ENCODE peak calls at places on chromosome 19, in four cellular contexts. One of them, this sample, is unnamed.

GRCh38 chr19:1220452-1221037 is 15.0 kb downstream of the STK11 start:
- DNase-seq in AG09319: no peak
- DNase-seq in activated B cell treated with CpG ODN at 0.5 μM for 24 hours: no peak
- DNase-seq in Peyer's patch: no peak
- DNase-seq in this sample: no peak

GRCh38 chr19:45496349-45496953 is 396 bp downstream of the RTN2 start:
- DNase-seq in activated B cell treated with CpG ODN at 0.5 μM for 24 hours: peak
- DNase-seq in Peyer's patch: no peak
- DNase-seq in AG09319: no peak
- DNase-seq in this sample: peak

GRCh38 chr19:27815985-27816384 is 1397.0 kb downstream of the UQCRFS1 start:
- DNase-seq in AG09319: no peak
- DNase-seq in Peyer's patch: no peak
- DNase-seq in activated B cell treated with CpG ODN at 0.5 μM for 24 hours: no peak
- DNase-seq in this sample: no peak

GRCh38 chr19:6038634-6039405 is 60.9 kb upstream of the RANBP3 start:
- DNase-seq in AG09319: no peak
- DNase-seq in Peyer's patch: no peak
- DNase-seq in activated B cell treated with CpG ODN at 0.5 μM for 24 hours: no peak
- DNase-seq in this sample: no peak

GRCh38 chr19:19866599-19867248 is 1.0 kb downstream of the ZNF253 start:
- DNase-seq in activated B cell treated with CpG ODN at 0.5 μM for 24 hours: peak
- DNase-seq in Peyer's patch: peak
- DNase-seq in AG09319: no peak
- DNase-seq in this sample: peak

GRCh38 chr19:43532962-43533545 is at the start of gene ZNF575:
- DNase-seq in Peyer's patch: peak
- DNase-seq in activated B cell treated with CpG ODN at 0.5 μM for 24 hours: peak
- DNase-seq in AG09319: peak
- DNase-seq in this sample: peak

GRCh38 chr19:35449347-35450043 is 1.4 kb downstream of the FFAR2 start:
- DNase-seq in activated B cell treated with CpG ODN at 0.5 μM for 24 hours: no peak
- DNase-seq in AG09319: no peak
- DNase-seq in Peyer's patch: no peak
- DNase-seq in this sample: no peak

GRCh38 chr19:45599286-45599685 is 2.7 kb downstream of the GPR4 start:
- DNase-seq in Peyer's patch: no peak
- DNase-seq in AG09319: no peak
- DNase-seq in activated B cell treated with CpG ODN at 0.5 μM for 24 hours: no peak
- DNase-seq in this sample: no peak

GRCh38 chr19:54094601-54095000 is 6.0 kb downstream of the OSCAR start:
- DNase-seq in AG09319: no peak
- DNase-seq in Peyer's patch: no peak
- DNase-seq in activated B cell treated with CpG ODN at 0.5 μM for 24 hours: no peak
- DNase-seq in this sample: no peak

GRCh38 chr19:6730941-6731670 is 6.3 kb downstream of the GPR108 start:
- DNase-seq in activated B cell treated with CpG ODN at 0.5 μM for 24 hours: no peak
- DNase-seq in Peyer's patch: no peak
- DNase-seq in AG09319: no peak
- DNase-seq in this sample: no peak

GRCh38 chr19:7505682-7506384 is 10.1 kb upstream of the ZNF358 start:
- DNase-seq in activated B cell treated with CpG ODN at 0.5 μM for 24 hours: no peak
- DNase-seq in Peyer's patch: no peak
- DNase-seq in AG09319: no peak
- DNase-seq in this sample: peak

GRCh38 chr19:39499082-39499642 is 415 bp downstream of the DLL3 start:
- DNase-seq in AG09319: no peak
- DNase-seq in Peyer's patch: no peak
- DNase-seq in activated B cell treated with CpG ODN at 0.5 μM for 24 hours: peak
- DNase-seq in this sample: peak

GRCh38 chr19:17627161-17627560 is 61.0 kb downstream of the UNC13A start:
- DNase-seq in AG09319: no peak
- DNase-seq in Peyer's patch: no peak
- DNase-seq in activated B cell treated with CpG ODN at 0.5 μM for 24 hours: no peak
- DNase-seq in this sample: no peak

GRCh38 chr19:54317108-54317964 is 4.4 kb upstream of the LILRA5 start:
- DNase-seq in AG09319: no peak
- DNase-seq in activated B cell treated with CpG ODN at 0.5 μM for 24 hours: no peak
- DNase-seq in Peyer's patch: no peak
- DNase-seq in this sample: no peak

GRCh38 chr19:16180611-16181010 is 4.6 kb upstream of the FAM32A start:
- DNase-seq in Peyer's patch: no peak
- DNase-seq in AG09319: no peak
- DNase-seq in activated B cell treated with CpG ODN at 0.5 μM for 24 hours: no peak
- DNase-seq in this sample: no peak

GRCh38 chr19:11286312-11286974 is 9.5 kb upstream of the TSPAN16 start:
- DNase-seq in activated B cell treated with CpG ODN at 0.5 μM for 24 hours: no peak
- DNase-seq in Peyer's patch: no peak
- DNase-seq in AG09319: peak
- DNase-seq in this sample: no peak

GRCh38 chr19:37095859-37096258 is 17.6 kb downstream of the ZNF420 start:
- DNase-seq in AG09319: no peak
- DNase-seq in activated B cell treated with CpG ODN at 0.5 μM for 24 hours: no peak
- DNase-seq in Peyer's patch: no peak
- DNase-seq in this sample: no peak

GRCh38 chr19:38852231-38853044 is 2.7 kb upstream of the HNRNPL start:
- DNase-seq in Peyer's patch: peak
- DNase-seq in activated B cell treated with CpG ODN at 0.5 μM for 24 hours: peak
- DNase-seq in AG09319: no peak
- DNase-seq in this sample: peak

GRCh38 chr19:29499261-29499920 is 26.4 kb upstream of the VSTM2B start:
- DNase-seq in AG09319: no peak
- DNase-seq in activated B cell treated with CpG ODN at 0.5 μM for 24 hours: no peak
- DNase-seq in Peyer's patch: no peak
- DNase-seq in this sample: no peak

GRCh38 chr19:29628661-29629385 is 22.7 kb downstream of the POP4 start:
- DNase-seq in activated B cell treated with CpG ODN at 0.5 μM for 24 hours: no peak
- DNase-seq in AG09319: no peak
- DNase-seq in Peyer's patch: no peak
- DNase-seq in this sample: no peak

GRCh38 chr19:28652790-28653189 is 560.2 kb downstream of the UQCRFS1 start:
- DNase-seq in AG09319: no peak
- DNase-seq in Peyer's patch: no peak
- DNase-seq in activated B cell treated with CpG ODN at 0.5 μM for 24 hours: no peak
- DNase-seq in this sample: no peak

GRCh38 chr19:15323496-15324235 is 8.7 kb downstream of the BRD4 start:
- DNase-seq in Peyer's patch: no peak
- DNase-seq in activated B cell treated with CpG ODN at 0.5 μM for 24 hours: no peak
- DNase-seq in AG09319: no peak
- DNase-seq in this sample: no peak

GRCh38 chr19:3407556-3408516 is 41.5 kb downstream of the NFIC start:
- DNase-seq in activated B cell treated with CpG ODN at 0.5 μM for 24 hours: no peak
- DNase-seq in AG09319: no peak
- DNase-seq in Peyer's patch: no peak
- DNase-seq in this sample: no peak
- TF ChIP-seq CTCF in activated B cell treated with CpG ODN at 0.5 μM for 24 hours: no peak
- TF ChIP-seq CTCF in AG09319: no peak
- TF ChIP-seq CTCF in Peyer's patch: no peak
- TF ChIP-seq CTCF in this sample: no peak

GRCh38 chr19:41888926-41889325 is 5.9 kb downstream of the ARHGEF1 start:
- DNase-seq in Peyer's patch: no peak
- DNase-seq in activated B cell treated with CpG ODN at 0.5 μM for 24 hours: no peak
- DNase-seq in AG09319: no peak
- DNase-seq in this sample: no peak

GRCh38 chr19:41893899-41894298 is 10.9 kb downstream of the ARHGEF1 start:
- DNase-seq in activated B cell treated with CpG ODN at 0.5 μM for 24 hours: no peak
- DNase-seq in Peyer's patch: no peak
- DNase-seq in AG09319: no peak
- DNase-seq in this sample: no peak

GRCh38 chr19:41889896-41890295 is 6.9 kb downstream of the ARHGEF1 start:
- DNase-seq in Peyer's patch: no peak
- DNase-seq in AG09319: no peak
- DNase-seq in activated B cell treated with CpG ODN at 0.5 μM for 24 hours: no peak
- DNase-seq in this sample: no peak

GRCh38 chr19:41894350-41894749 is 11.4 kb downstream of the ARHGEF1 start:
- DNase-seq in activated B cell treated with CpG ODN at 0.5 μM for 24 hours: no peak
- DNase-seq in Peyer's patch: no peak
- DNase-seq in AG09319: no peak
- DNase-seq in this sample: no peak

GRCh38 chr19:41892173-41892902 is 9.4 kb downstream of the ARHGEF1 start:
- DNase-seq in activated B cell treated with CpG ODN at 0.5 μM for 24 hours: no peak
- DNase-seq in Peyer's patch: no peak
- DNase-seq in AG09319: no peak
- DNase-seq in this sample: no peak
- TF ChIP-seq CTCF in activated B cell treated with CpG ODN at 0.5 μM for 24 hours: no peak
- TF ChIP-seq CTCF in Peyer's patch: no peak
- TF ChIP-seq CTCF in AG09319: no peak
- TF ChIP-seq CTCF in this sample: no peak

GRCh38 chr19:42419309-42419708 is 7.9 kb downstream of the LIPE start:
- DNase-seq in Peyer's patch: no peak
- DNase-seq in AG09319: no peak
- DNase-seq in activated B cell treated with CpG ODN at 0.5 μM for 24 hours: no peak
- DNase-seq in this sample: no peak
- TF ChIP-seq CTCF in Peyer's patch: no peak
- TF ChIP-seq CTCF in AG09319: no peak
- TF ChIP-seq CTCF in activated B cell treated with CpG ODN at 0.5 μM for 24 hours: no peak
- TF ChIP-seq CTCF in this sample: no peak

GRCh38 chr19:55778331-55778730 is 9.4 kb downstream of the RFPL4AL1 start:
- DNase-seq in activated B cell treated with CpG ODN at 0.5 μM for 24 hours: no peak
- DNase-seq in Peyer's patch: no peak
- DNase-seq in AG09319: no peak
- DNase-seq in this sample: no peak

GRCh38 chr19:55781112-55781511 is 12.2 kb downstream of the RFPL4AL1 start:
- DNase-seq in AG09319: no peak
- DNase-seq in Peyer's patch: no peak
- DNase-seq in activated B cell treated with CpG ODN at 0.5 μM for 24 hours: no peak
- DNase-seq in this sample: no peak

GRCh38 chr19:55777528-55777927 is 8.6 kb downstream of the RFPL4AL1 start:
- DNase-seq in Peyer's patch: no peak
- DNase-seq in AG09319: no peak
- DNase-seq in activated B cell treated with CpG ODN at 0.5 μM for 24 hours: no peak
- DNase-seq in this sample: no peak
- TF ChIP-seq CTCF in Peyer's patch: no peak
- TF ChIP-seq CTCF in AG09319: no peak
- TF ChIP-seq CTCF in activated B cell treated with CpG ODN at 0.5 μM for 24 hours: no peak
- TF ChIP-seq CTCF in this sample: no peak

GRCh38 chr19:10270616-10271394 is at the start of gene ICAM1:
- DNase-seq in activated B cell treated with CpG ODN at 0.5 μM for 24 hours: peak
- DNase-seq in AG09319: no peak
- DNase-seq in Peyer's patch: peak
- DNase-seq in this sample: no peak
- TF ChIP-seq CTCF in activated B cell treated with CpG ODN at 0.5 μM for 24 hours: no peak
- TF ChIP-seq CTCF in AG09319: no peak
- TF ChIP-seq CTCF in Peyer's patch: peak
- TF ChIP-seq CTCF in this sample: peak

GRCh38 chr19:48738557-48739399 is 1.6 kb downstream of the RASIP1 start:
- DNase-seq in activated B cell treated with CpG ODN at 0.5 μM for 24 hours: peak
- DNase-seq in AG09319: no peak
- DNase-seq in Peyer's patch: peak
- DNase-seq in this sample: peak

GRCh38 chr19:48737360-48737998 is 2.9 kb downstream of the RASIP1 start:
- DNase-seq in Peyer's patch: no peak
- DNase-seq in activated B cell treated with CpG ODN at 0.5 μM for 24 hours: no peak
- DNase-seq in AG09319: no peak
- DNase-seq in this sample: no peak

GRCh38 chr19:48731452-48731851 is 9.0 kb downstream of the RASIP1 start:
- DNase-seq in Peyer's patch: no peak
- DNase-seq in activated B cell treated with CpG ODN at 0.5 μM for 24 hours: no peak
- DNase-seq in AG09319: no peak
- DNase-seq in this sample: no peak

GRCh38 chr19:48734625-48735024 is 5.8 kb downstream of the RASIP1 start:
- DNase-seq in AG09319: no peak
- DNase-seq in Peyer's patch: no peak
- DNase-seq in activated B cell treated with CpG ODN at 0.5 μM for 24 hours: no peak
- DNase-seq in this sample: no peak

DNA sequence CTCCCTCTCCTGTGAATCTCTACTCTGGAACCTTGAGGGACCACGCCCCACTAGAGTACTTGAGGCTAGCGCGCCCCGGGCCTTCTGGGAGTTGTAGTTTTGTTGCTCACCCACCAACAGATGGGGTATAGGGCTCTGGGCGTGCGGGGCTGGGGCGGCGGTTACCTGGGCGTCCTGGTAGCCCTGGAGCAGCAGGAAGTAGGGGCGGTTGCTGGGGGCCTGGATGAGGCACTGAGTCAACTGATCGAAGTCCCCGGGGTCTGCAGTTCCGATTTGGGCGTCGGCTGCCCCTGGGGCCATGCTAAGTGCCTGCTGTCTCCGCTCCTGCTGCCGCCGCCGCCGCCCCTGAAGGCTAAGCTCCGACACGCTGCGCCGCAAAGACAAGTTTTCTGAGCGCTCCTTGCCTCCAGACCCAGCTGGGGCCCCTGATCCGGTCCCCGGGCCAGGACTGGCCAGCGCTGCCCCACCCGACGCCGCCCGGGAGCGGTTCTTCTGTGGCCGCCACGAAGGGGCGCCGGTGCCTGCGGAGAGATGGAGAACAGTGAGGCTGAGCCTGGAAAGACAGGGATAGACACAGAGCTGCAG is 5.3 kb downstream of the RASIP1 start:
- DNase-seq in AG09319: no peak
- DNase-seq in Peyer's patch: no peak
- DNase-seq in activated B cell treated with CpG ODN at 0.5 μM for 24 hours: no peak
- DNase-seq in this sample: peak
- TF ChIP-seq CTCF in AG09319: no peak
- TF ChIP-seq CTCF in Peyer's patch: no peak
- TF ChIP-seq CTCF in activated B cell treated with CpG ODN at 0.5 μM for 24 hours: no peak
- TF ChIP-seq CTCF in this sample: no peak

GRCh38 chr19:32351807-32352630 is 6.6 kb downstream of the ZNF507 start:
- DNase-seq in activated B cell treated with CpG ODN at 0.5 μM for 24 hours: no peak
- DNase-seq in AG09319: no peak
- DNase-seq in Peyer's patch: no peak
- DNase-seq in this sample: no peak
- TF ChIP-seq CTCF in activated B cell treated with CpG ODN at 0.5 μM for 24 hours: no peak
- TF ChIP-seq CTCF in AG09319: no peak
- TF ChIP-seq CTCF in Peyer's patch: no peak
- TF ChIP-seq CTCF in this sample: no peak

This sample was measured in neural crest cell.